ENCODE peak calls at places on chromosome 3, in four cellular contexts. A is DND-41, P is neural progenitor cell, L is fibroblast of lung. D is an unnamed sample.
A peak's percentile ranks its signal among the peaks of the same experiment; 100 is the strongest.

GRCh38 chr3:177594096-177594495 is 396.8 kb upstream of the TBL1XR1 start:
- DNase-seq in P (no peak), L (no peak), A (no peak), D (peak; percentile 54)

GRCh38 chr3:108403921-108404320 is 106.5 kb downstream of the MYH15 start:
- DNase-seq in A (no peak), L (peak; percentile 53), P (no peak), D (no peak)

GRCh38 chr3:49120096-49120437 is 556 bp downstream of the USP19 start:
- DNase-seq in A (peak; percentile 16), L (peak; percentile 16), P (no peak), D (no peak)

GRCh38 chr3:188197388-188197847 is 43.5 kb downstream of the LPP start:
- DNase-seq in P (no peak), A (no peak), L (peak; percentile 60), D (no peak)

GRCh38 chr3:116561529-116561928 is 116.2 kb upstream of the LSAMP start:
- DNase-seq in A (no peak), L (no peak), P (no peak), D (no peak)

GRCh38 chr3:39166932-39167532 is 13.6 kb upstream of the CSRNP1 start:
- DNase-seq in L (peak; percentile 78), P (no peak), A (no peak), D (peak; percentile 65)

GRCh38 chr3:46669191-46669999 is 24.1 kb downstream of the ALS2CL start:
- DNase-seq in A (no peak), P (no peak), L (no peak), D (no peak)

GRCh38 chr3:136432685-136433084 is 182.5 kb downstream of the PCCB start:
- DNase-seq in L (no peak), A (no peak), P (no peak), D (no peak)

GRCh38 chr3:114081022-114081421 is 24.5 kb downstream of the QTRT2 start:
- DNase-seq in A (no peak), L (peak; percentile 35), P (no peak), D (no peak)

GRCh38 chr3:61094608-61095007 is 156.6 kb downstream of the FHIT start:
- DNase-seq in A (no peak), L (no peak), P (no peak), D (no peak)

GRCh38 chr3:186261638-186262037 is 100.4 kb downstream of the DGKG start:
- DNase-seq in P (peak; percentile 67), L (no peak), A (no peak), D (no peak)

GRCh38 chr3:31224936-31225335 is 307.8 kb upstream of the STT3B start:
- DNase-seq in L (no peak), A (no peak), P (no peak), D (no peak)

GRCh38 chr3:172760406-172760805 is 9.9 kb downstream of the ECT2 start:
- DNase-seq in P (no peak), L (peak; percentile 33), A (no peak), D (no peak)

GRCh38 chr3:136862611-136862951 is 573 bp downstream of the NCK1 start:
- DNase-seq in L (peak; percentile 71), P (no peak), A (peak; percentile 58), D (peak; percentile 81)

GRCh38 chr3:42491876-42492507 is 10.5 kb upstream of the VIPR1 start:
- DNase-seq in L (no peak), P (no peak), A (no peak), D (no peak)

GRCh38 chr3:8345396-8345795 is 156.2 kb upstream of the LMCD1 start:
- DNase-seq in P (no peak), L (no peak), A (no peak), D (no peak)

GRCh38 chr3:120071259-120071658 is 23.0 kb downstream of the GSK3B start:
- DNase-seq in L (no peak), A (no peak), P (peak; percentile 24), D (no peak)

GRCh38 chr3:132817646-132818177 is 95.5 kb upstream of the NPHP3 start:
- DNase-seq in A (no peak), P (no peak), L (no peak), D (no peak)

GRCh38 chr3:33886015-33886414 is 87.6 kb downstream of the PDCD6IP start:
- DNase-seq in P (no peak), L (peak; percentile 65), A (no peak), D (no peak)

GRCh38 chr3:195811756-195812155 is at the start of gene MUC4:
- DNase-seq in A (no peak), P (peak; percentile 55), L (no peak), D (peak; percentile 62)

GRCh38 chr3:32583708-32584107 is 13.1 kb upstream of the DYNC1LI1 start:
- DNase-seq in A (no peak), P (no peak), L (no peak), D (no peak)

GRCh38 chr3:69791111-69791510 is 51.8 kb downstream of the MITF start:
- DNase-seq in A (no peak), P (no peak), L (peak; percentile 79), D (peak; percentile 40)

GRCh38 chr3:116034797-116035196 is 410.5 kb downstream of the LSAMP start:
- DNase-seq in L (no peak), P (no peak), A (no peak), D (no peak)

DNA sequence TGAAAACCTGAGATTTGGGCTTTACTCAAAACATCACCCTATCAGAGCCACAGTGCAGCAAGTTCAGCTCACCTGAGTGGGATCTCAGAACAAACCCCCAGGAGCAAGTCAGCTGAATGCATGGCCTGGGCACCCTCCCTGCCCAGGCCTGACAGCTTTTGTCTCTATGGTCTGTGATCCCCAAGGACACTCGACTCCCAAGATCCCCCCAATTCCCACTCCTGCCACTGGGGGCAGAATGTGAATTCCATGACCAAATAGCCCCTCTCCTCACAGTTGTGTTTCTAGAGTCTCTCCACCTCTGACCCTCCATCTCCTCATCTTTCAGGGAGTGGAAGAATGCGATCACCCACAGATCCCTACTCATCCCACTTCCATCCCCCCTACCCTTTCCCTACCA is 58.9 kb downstream of the ZNF445 start:
- DNase-seq in A (no peak), P (peak; percentile 42), L (no peak), D (no peak)
- TF ChIP-seq CTCF in A (peak; percentile 46), P (peak; percentile 45), L (peak; percentile 7), D (peak; percentile 11)

GRCh38 chr3:159732172-159733111 is 256.2 kb upstream of the IL12A start:
- DNase-seq in P (peak; percentile 53), A (no peak), L (peak; percentile 93), D (peak; percentile 15)

GRCh38 chr3:159731254-159731653 is 257.4 kb upstream of the IL12A start:
- DNase-seq in L (no peak), P (no peak), A (no peak), D (no peak)

GRCh38 chr3:159724627-159725026 is 264.0 kb upstream of the IL12A start:
- DNase-seq in L (peak; percentile 45), P (no peak), A (no peak), D (no peak)

GRCh38 chr3:159726231-159726964 is 262.2 kb upstream of the IL12A start:
- DNase-seq in P (no peak), L (peak; percentile 83), A (no peak), D (no peak)

DNA sequence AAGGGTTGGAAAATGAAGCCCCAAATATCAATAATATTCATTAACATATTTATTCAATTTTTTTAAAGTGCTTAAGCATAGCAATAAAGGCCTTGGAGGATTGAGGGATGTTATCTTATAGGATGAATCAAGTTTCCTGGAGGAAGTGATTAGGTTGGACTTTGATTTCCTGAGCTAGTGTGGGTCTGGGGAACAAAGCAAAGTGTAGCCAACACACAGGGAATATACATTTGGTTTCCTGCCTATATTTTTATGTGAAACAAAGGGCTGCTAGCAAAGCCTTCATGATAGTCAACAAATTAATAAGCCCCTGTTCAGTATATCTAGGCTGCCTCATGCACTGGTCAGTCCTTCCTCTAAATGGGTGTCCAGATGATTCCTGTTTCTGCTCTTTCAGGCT is 261.1 kb upstream of the IL12A start:
- DNase-seq in A (no peak), L (no peak), P (no peak), D (no peak)
- H2AFZ ChIP-seq in A (no peak overlapping the region), L (no peak overlapping the region), P (no peak overlapping the region), D (no peak overlapping the region)

GRCh38 chr3:150547045-150547753 is 612 bp downstream of the EIF2A start:
- DNase-seq in L (peak; percentile 81), A (no peak), P (no peak), D (peak; percentile 11)

GRCh38 chr3:150544726-150545125 is 1.6 kb downstream of the SERP1 start:
- DNase-seq in A (no peak), P (no peak), L (peak; percentile 40), D (no peak)

GRCh38 chr3:150544040-150544439 is 2.3 kb downstream of the SERP1 start:
- DNase-seq in A (no peak), P (no peak), L (peak; percentile 75), D (peak; percentile 10)

GRCh38 chr3:150546226-150547044 is at the start of the genes EIF2A and SERP1:
- DNase-seq in P (peak; percentile 99), L (peak; percentile 98), A (peak; percentile 99), D (peak; percentile 100)

DNA sequence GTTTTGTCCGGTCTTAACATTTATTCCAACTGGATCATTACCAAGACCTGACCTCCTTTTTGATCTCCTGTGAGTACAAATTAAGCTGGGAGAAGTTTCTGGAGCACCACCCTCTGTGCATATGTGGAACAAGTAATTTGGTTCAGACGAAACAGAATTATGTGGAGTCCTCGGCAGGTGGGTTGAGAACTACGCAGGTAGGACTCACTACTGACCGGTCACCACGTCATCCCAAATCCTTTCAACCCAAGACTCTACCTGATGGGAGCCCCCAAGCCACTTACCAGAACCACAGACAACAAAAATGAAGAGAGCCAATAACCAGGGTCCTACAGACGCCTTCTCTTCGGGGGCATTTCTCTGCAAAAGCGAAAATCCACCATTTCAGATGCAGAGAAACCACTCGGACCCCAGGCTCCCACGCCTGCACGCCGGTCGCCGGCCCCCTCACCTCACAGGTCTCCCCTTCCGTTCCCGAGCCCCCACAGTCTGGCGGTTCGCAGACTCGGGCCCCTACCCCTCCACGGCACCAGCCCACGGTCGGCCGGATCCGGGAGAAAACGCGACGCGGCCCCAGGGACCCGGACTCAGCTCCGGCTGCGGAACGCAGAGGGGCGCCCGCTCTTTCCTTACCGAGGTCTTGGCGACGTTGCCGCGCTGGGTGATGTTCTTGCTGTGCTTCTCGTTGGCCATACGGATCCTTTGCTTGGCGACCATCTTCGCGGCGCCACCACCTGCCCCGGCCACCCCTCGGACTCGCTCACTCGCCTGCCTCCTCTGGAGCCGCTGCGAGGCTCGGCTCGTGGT is 674 bp downstream of the SERP1 start:
- DNase-seq in P (peak; percentile 11), A (peak; percentile 57), L (peak; percentile 15), D (peak; percentile 27)
- TF ChIP-seq CTCF in P (no peak), A (peak; percentile 31), L (no peak), D (no peak)

GRCh38 chr3:43997788-43998373 is 243.8 kb upstream of the TOPAZ1 start:
- DNase-seq in P (peak; percentile 52), L (no peak), A (no peak), D (no peak)

GRCh38 chr3:43995078-43995928 is 246.4 kb upstream of the TOPAZ1 start:
- DNase-seq in P (peak; percentile 77), L (peak; percentile 20), A (no peak), D (peak; percentile 67)

GRCh38 chr3:43994594-43995077 is 247.1 kb upstream of the TOPAZ1 start:
- DNase-seq in P (peak; percentile 15), A (no peak), L (no peak), D (no peak)

GRCh38 chr3:43996379-43997301 is 245.0 kb upstream of the TOPAZ1 start:
- DNase-seq in A (no peak), L (no peak), P (peak; percentile 81), D (peak; percentile 74)

DNA sequence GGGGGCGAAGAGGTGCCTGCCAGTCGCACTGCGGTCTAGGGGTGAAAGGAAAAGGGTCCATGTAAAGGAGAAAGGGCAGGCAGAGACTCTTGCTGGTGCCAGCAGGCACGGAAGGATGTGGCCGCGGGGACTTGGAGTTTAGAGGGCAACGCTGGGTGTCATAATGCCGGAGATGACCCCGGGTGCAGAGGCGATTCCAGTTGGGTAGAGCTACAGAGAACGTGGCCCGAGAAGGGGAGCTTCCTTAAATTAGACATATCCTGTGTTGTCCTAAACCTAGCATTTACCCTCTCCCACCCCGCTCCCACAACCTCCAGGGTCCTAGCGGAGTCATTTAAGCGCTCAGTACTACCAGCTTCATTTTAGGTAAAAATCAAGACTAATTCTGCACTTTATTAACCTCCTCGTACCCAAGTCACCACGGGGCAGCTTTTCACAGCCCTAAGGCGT is 245.7 kb upstream of the TOPAZ1 start:
- DNase-seq in P (peak; percentile 39), L (no peak), A (no peak), D (no peak)
- H2AFZ ChIP-seq in P (peak overlapping the region; percentile 95), L (peak overlapping the region; percentile 64), A (no peak overlapping the region), D (peak overlapping the region; percentile 64)

D was measured in hepatocyte.